ENCODE peak calls at places on chromosomes 7 and 10, in four cellular contexts. U, C, P and O are unnamed samples.

GRCh38 chr10:103852189-103852711 is 3.1 kb downstream of the SH3PXD2A start:
- DNase-seq in U (no peak), C (no peak), P (peak; percentile 40), O (no peak)

GRCh38 chr7:37942934-37943610 is 22.6 kb downstream of the EPDR1 start:
- DNase-seq in U (peak; percentile 35), C (peak; percentile 16), P (peak; percentile 71), O (no peak)

GRCh38 chr7:22731781-22732180 is 4.8 kb downstream of the IL6 start:
- DNase-seq in U (no peak), C (no peak), P (no peak), O (no peak)

GRCh38 chr10:22339761-22340361 is 5.4 kb upstream of the SPAG6 start:
- DNase-seq in U (no peak), C (no peak), P (no peak), O (no peak)

GRCh38 chr10:114266521-114266920 is 27.5 kb downstream of the VWA2 start:
- DNase-seq in U (no peak), C (no peak), P (peak; percentile 80), O (no peak)

GRCh38 chr7:47581821-47582747 is at the start of gene TNS3:
- DNase-seq in U (no peak), C (no peak), P (peak; percentile 51), O (no peak)

GRCh38 chr10:43222296-43222695 is 44.6 kb downstream of the RASGEF1A start:
- DNase-seq in U (no peak), C (no peak), P (no peak), O (no peak)

GRCh38 chr10:104406715-104407517 is 53.3 kb downstream of the CFAP58 start:
- DNase-seq in U (no peak), C (peak; percentile 32), P (peak; percentile 84), O (no peak)

GRCh38 chr7:157389951-157390730 is 53.3 kb downstream of the DNAJB6 start:
- DNase-seq in U (peak; percentile 60), C (no peak), P (peak; percentile 85), O (no peak)

GRCh38 chr7:132398253-132398913 is 177.9 kb downstream of the PLXNA4 start:
- DNase-seq in U (no peak), C (no peak), P (no peak), O (no peak)

GRCh38 chr7:1460757-1461639 is 1.7 kb upstream of the MICALL2 start:
- DNase-seq in U (peak; percentile 47), C (peak; percentile 18), P (peak; percentile 59), O (no peak)

GRCh38 chr10:5629789-5630436 is 36.5 kb downstream of the ASB13 start:
- DNase-seq in U (peak; percentile 80), C (peak; percentile 83), P (peak; percentile 88), O (peak; percentile 31)

GRCh38 chr7:47795631-47796030 is 152.6 kb downstream of the PKD1L1 start:
- DNase-seq in U (no peak), C (no peak), P (peak; percentile 72), O (no peak)

GRCh38 chr7:111132833-111133232 is 41.9 kb downstream of the LRRN3 start:
- DNase-seq in U (no peak), C (no peak), P (peak; percentile 57), O (no peak)

GRCh38 chr10:48456361-48456804 is 148.5 kb downstream of the ARHGAP22 start:
- DNase-seq in U (peak; percentile 52), C (no peak), P (peak; percentile 50), O (no peak)

GRCh38 chr10:19658622-19659233 is 157.5 kb upstream of the PLXDC2 start:
- DNase-seq in U (no peak), C (no peak), P (no peak), O (no peak)

GRCh38 chr10:19659920-19660655 is 156.1 kb upstream of the PLXDC2 start:
- DNase-seq in U (no peak), C (no peak), P (peak; percentile 50), O (no peak)

GRCh38 chr10:19658131-19658530 is 158.1 kb upstream of the PLXDC2 start:
- DNase-seq in U (no peak), C (no peak), P (peak; percentile 68), O (no peak)

GRCh38 chr10:19668104-19668503 is 148.1 kb upstream of the PLXDC2 start:
- DNase-seq in U (no peak), C (no peak), P (no peak), O (no peak)

DNA sequence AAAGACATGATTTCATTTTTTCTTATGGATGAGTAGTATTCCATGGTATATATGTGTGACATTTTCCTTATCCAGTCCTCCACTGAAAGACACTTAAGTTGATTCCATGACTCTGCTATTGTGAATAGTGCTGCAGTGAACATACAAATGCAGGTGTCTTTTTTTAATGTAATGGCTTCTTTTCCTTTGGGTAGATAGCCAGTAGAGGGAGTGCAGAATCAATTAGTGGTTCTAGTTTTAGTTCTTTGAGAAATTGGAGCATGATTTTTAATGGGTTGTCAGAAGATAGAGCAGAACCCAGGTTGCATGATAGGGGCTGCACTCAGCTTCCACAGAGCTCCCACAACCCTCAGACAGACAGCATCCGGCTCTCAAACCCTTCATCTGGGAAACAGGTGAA is 152.9 kb upstream of the PLXDC2 start:
- DNase-seq in U (no peak), C (no peak), P (no peak), O (no peak)
- TF ChIP-seq CTCF in U (no peak), C (no peak), P (peak; percentile 23), O (no peak)

GRCh38 chr10:28991326-28991725 is 297.5 kb upstream of the LYZL1 start:
- DNase-seq in U (peak; percentile 42), C (no peak), P (peak; percentile 53), O (no peak)

GRCh38 chr10:28995497-28995896 is 293.4 kb upstream of the LYZL1 start:
- DNase-seq in U (no peak), C (no peak), P (no peak), O (no peak)

GRCh38 chr10:28988980-28989379 is 299.9 kb upstream of the LYZL1 start:
- DNase-seq in U (no peak), C (no peak), P (no peak), O (no peak)

GRCh38 chr10:28993056-28993455 is 295.8 kb upstream of the LYZL1 start:
- DNase-seq in U (no peak), C (no peak), P (no peak), O (no peak)

GRCh38 chr10:28991738-28992270 is 297.1 kb upstream of the LYZL1 start:
- DNase-seq in U (peak; percentile 59), C (peak; percentile 35), P (peak; percentile 71), O (no peak)
- TF ChIP-seq CTCF in U (peak; percentile 34), C (peak; percentile 74), P (peak; percentile 92), O (peak; percentile 64)

GRCh38 chr7:80017101-80017500 is 117.5 kb upstream of the GNAI1 start:
- DNase-seq in U (no peak), C (no peak), P (no peak), O (no peak)

GRCh38 chr7:80014507-80014906 is 120.1 kb upstream of the GNAI1 start:
- DNase-seq in U (no peak), C (no peak), P (peak; percentile 92), O (no peak)

DNA sequence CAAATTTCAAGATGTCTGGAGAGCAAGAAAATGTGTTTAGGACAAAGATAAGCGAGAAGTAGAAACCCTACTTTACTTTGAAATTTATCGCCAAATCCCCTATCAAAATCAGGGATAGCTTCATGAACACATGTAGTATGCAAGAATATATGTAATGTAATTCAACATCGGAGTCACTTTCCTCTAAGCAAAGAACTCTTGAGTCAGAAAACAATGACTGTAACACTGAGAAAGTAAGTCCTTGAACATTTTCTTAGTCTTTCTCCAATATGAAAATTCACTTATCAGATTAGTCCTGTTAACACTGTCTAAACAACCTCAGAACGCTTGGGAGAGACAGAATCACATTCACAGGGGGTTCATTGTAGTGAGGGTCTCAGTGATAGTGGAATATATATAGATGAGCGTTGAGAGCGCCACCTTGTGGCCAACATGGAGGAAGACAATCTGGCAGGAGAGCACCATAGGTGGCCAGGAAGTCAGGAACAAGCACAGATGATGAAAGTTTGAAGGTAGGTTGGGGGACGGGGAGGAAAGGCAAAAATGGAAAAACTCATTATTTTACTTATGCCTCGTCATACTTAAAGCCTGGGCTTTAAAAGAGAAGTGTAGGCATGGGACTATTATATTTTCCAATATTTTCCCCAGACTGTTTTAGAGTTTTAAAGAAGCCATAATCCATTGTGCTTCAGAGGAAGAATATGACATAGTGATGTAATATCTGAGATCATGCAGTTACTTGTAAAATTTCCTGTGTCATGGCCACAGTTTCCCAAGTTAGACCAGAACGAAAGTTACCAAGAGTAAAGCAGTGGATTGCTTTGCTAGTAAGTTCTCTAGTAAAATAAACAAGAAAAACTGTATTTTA is 115.5 kb upstream of the GNAI1 start:
- DNase-seq in U (no peak), C (peak; percentile 56), P (peak; percentile 78), O (no peak)
- TF ChIP-seq CTCF in U (peak; percentile 40), C (peak; percentile 76), P (peak; percentile 94), O (peak; percentile 70)

DNA sequence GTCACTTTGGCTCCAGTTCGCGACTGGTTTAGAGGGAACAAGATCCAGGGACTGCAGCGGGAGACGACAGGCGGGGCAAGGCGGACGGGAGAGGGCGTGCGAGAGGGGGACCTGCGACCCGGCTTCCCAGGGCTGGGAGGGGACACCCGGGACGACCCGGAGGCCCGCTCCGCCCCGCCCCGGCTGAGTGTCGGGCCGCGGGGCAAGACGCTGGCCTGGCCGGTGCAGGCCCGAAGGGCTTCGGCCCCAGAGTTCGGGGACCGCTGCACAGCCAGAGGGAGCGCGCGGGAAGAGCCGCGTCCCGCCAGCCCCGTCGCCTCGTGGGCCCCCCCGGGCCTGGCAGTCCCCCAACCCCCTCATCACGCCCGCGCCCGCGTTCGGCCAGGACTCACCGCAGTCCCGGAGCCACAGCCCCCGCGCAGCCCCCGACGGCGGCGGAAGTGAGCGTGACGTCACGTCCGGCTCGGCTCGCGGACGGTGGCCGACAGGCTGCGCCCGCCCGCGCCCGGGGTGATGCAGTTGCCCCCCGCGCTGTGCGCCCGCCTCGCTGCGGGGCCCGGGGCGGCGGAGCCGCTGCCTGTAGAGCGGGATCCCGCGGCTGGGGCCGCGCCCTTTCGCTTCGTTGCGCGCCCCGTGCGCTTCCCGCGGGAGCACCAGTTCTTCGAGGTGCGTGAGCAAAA is at the start of the genes TUBGCP2 and ZNF511:
- DNase-seq in U (peak; percentile 89), C (peak; percentile 90), P (peak; percentile 79), O (peak; percentile 35)
- TF ChIP-seq CTCF in U (no peak), C (peak; percentile 19), P (peak; percentile 28), O (peak; percentile 33)

DNA sequence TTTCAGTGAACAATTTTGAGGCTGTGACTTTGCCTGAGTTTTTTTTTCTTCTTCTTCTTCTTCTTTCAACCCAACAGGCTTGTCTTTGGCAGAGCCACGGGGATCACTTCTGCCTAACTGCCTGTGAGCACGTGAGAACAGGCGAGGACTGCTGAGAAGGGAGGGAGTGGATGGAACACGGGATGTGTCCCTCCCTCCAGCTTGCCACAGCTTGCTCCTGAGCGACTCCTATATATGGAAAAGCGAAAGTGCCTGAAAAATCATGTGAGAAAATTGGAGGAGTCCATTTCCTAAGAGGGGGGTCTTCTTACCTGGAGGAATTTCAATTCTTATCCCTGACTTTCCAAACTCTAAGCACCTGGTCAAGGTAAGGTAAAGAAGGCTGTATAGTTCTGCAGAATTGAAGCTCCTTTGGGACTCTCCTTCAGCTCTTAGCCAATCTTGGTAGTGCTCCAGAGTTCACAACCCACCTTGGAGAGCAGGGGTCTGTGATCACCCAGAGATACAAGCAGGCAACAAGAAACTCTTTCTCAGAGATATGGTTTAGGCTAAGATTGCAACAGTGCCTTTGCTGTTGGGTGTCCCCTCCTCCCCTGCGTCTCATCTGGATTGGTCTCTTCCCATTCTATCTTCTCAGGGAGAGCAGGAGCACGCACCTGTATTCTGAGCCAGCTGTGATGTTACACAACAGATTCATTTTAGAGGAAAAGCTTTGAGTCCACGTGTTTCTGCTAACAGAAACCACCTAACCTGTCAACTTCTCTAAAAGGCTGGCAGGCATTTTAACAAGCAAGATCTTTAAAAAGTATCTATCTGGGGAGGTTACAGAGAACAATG is at the start of gene MAT1A:
- DNase-seq in U (no peak), C (no peak), P (peak; percentile 19), O (no peak)
- TF ChIP-seq CTCF in U (no peak), C (no peak), P (no peak), O (no peak)